ENCODE peak calls at places on chromosomes 6 and 20, in four cellular contexts. M is PC-9, P is astrocyte, V is fibroblast of lung. G is an unnamed sample. For H3K27me3, the result is how much of the 10 kb centered on the place peaks cover.

GRCh38 chr20:1894951-1895673 is at the start of gene SIRPA:
- DNase-seq in V (peak), P (peak), M (no peak), G (peak)

GRCh38 chr6:138785980-138786379 is 9.9 kb upstream of the ECT2L start:
- DNase-seq in M (no peak), V (no peak), P (peak), G (no peak)

GRCh38 chr6:38176797-38177751 is 357.5 kb downstream of the ZFAND3 start:
- DNase-seq in V (no peak), P (no peak), M (no peak), G (no peak)

GRCh38 chr6:45483021-45483420 is 105.3 kb upstream of the SUPT3H start:
- DNase-seq in P (peak), V (peak), M (no peak), G (no peak)

GRCh38 chr6:3455121-3455489 is 1.7 kb downstream of the SLC22A23 start:
- DNase-seq in V (no peak), P (no peak), M (no peak), G (no peak)

GRCh38 chr6:157830354-157831017 is 7.4 kb downstream of the SNX9 start:
- DNase-seq in P (peak), V (no peak), M (no peak), G (no peak)

GRCh38 chr6:129635396-129636164 is 74.4 kb downstream of the ARHGAP18 start:
- DNase-seq in P (peak), V (peak), M (no peak), G (no peak)

GRCh38 chr6:100084301-100085161 is 90.5 kb upstream of the MCHR2 start:
- DNase-seq in P (peak), V (peak), M (no peak), G (no peak)

GRCh38 chr6:107618672-107619071 is 128.8 kb downstream of the SOBP start:
- DNase-seq in M (peak), P (no peak), V (no peak), G (no peak)

GRCh38 chr20:63857751-63858392 is 3.4 kb upstream of the ABHD16B start:
- DNase-seq in M (no peak), P (no peak), V (peak), G (no peak)

GRCh38 chr6:125415921-125416320 is 114.2 kb upstream of the HDDC2 start:
- DNase-seq in M (no peak), V (peak), P (peak), G (peak)

GRCh38 chr6:21149460-21149859 is 444.1 kb upstream of the SOX4 start:
- DNase-seq in M (no peak), V (no peak), P (peak), G (no peak)

GRCh38 chr20:32678948-32679347 is 5.2 kb upstream of the C20orf203 start:
- DNase-seq in V (peak), M (no peak), P (peak), G (no peak)

GRCh38 chr6:170048615-170049256 is 242.1 kb downstream of the DLL1 start:
- DNase-seq in M (no peak), V (peak), P (no peak), G (no peak)

GRCh38 chr6:169345198-169345597 is 91.6 kb upstream of the THBS2 start:
- DNase-seq in V (peak), M (no peak), P (no peak), G (no peak)

GRCh38 chr6:15254074-15254975 is 8.5 kb downstream of the JARID2 start:
- DNase-seq in V (peak), M (no peak), P (no peak), G (no peak)

GRCh38 chr6:25882066-25882496 is 8.0 kb upstream of the SLC17A3 start:
- DNase-seq in P (no peak), V (no peak), M (no peak), G (no peak)

DNA sequence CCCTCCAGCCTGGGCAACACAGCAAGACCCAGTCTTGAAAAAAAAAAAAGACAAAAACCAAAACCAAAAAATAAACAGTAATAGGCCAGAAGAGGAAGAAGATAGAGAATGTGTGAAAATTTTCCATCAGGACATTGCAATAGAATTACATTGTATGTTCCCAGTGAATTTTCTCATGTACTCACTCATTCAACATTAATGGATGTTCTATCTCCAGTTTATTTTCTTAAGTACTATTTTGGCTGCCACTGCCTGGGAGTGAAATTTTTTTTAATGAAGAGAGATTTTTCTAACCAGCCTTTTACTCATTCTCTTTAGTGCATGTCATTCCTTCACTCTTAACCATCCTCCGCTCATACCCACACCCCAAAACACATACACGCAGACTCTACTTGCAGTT is 282.8 kb downstream of the ALDH8A1 start:
- DNase-seq in P (peak), M (no peak), V (peak), G (no peak)
- H3K27ac ChIP-seq in P (no peak), M (no peak), V (no peak), G (no peak)

GRCh38 chr20:46789339-46789984 is 80.0 kb downstream of the SLC2A10 start:
- DNase-seq in V (no peak), M (no peak), P (no peak), G (no peak)

GRCh38 chr20:46784450-46785127 is 75.1 kb downstream of the SLC2A10 start:
- DNase-seq in V (peak), P (peak), M (no peak), G (no peak)

GRCh38 chr20:46786566-46786965 is 77.1 kb downstream of the SLC2A10 start:
- DNase-seq in M (no peak), P (no peak), V (no peak), G (no peak)

GRCh38 chr20:46785958-46786357 is 76.5 kb downstream of the SLC2A10 start:
- DNase-seq in M (no peak), V (no peak), P (no peak), G (no peak)

DNA sequence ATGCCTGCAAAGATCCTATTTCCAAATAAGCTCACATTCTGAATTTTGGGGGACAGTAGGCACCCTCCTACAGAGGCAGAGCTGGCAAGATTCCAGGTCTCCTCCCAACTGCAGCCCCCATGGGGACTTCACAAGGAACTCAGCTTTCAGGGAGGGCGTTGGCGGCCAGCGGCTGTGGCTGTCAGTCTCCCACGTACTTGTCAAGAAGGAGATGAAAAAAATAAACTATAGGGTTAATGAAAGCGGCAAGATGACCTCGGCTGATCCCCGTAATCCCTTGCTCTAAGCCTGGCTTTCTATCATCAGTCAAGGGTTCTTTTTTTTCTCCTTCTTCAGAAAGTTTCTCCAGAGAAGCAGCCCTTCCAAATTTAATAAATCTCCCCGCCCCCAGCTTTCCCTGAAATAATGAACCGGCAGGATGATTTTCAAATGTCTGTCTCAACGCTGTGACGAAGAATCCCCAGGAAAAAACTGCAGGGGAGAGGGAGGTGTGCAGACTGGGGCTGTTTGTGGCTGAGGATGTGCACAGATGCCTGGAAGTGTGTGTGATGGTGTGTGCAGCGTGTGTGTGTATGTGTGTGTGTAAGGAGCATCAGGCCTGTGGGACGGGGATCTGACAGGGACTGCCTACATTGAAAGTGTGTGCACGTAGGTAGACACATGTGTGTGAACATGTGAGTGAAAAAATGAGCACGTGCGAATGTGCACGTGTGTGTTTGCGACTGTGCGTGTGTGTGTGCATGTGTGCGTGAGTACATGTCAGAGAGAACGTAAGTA is 78.7 kb downstream of the SLC2A10 start:
- DNase-seq in P (no peak), V (no peak), M (no peak), G (no peak)
- H3K27me3 ChIP-seq in P (under half), V (under half), M (under half), G (under half)

GRCh38 chr6:105317607-105318533 is 85.0 kb downstream of the PREP start:
- DNase-seq in V (no peak), P (no peak), M (peak), G (peak)
- TF ChIP-seq CTCF in V (no peak), P (peak), M (peak), G (peak)

DNA sequence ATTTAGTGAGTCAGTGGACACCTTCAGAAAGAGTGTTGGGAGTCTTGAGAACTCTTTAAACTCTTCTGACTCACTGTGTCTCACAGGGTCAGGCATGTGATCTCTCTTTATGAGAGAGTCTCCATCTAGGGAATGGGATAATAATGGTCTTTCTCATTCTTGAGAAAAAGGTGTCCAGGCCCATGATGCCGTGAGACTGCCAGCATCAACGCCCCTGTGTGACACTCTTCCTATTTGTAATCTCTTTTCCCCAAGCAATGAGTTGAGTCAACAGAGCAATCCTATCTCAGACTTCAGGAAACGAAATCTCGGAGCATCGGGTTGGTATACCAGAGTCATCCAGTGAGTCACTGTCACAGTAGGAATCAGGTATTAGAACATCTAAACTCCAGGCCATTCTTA is 82.3 kb upstream of the BMP2 start:
- DNase-seq in V (no peak), M (no peak), P (peak), G (peak)
- H3K27ac ChIP-seq in V (no peak), M (peak), P (peak), G (peak)

DNA sequence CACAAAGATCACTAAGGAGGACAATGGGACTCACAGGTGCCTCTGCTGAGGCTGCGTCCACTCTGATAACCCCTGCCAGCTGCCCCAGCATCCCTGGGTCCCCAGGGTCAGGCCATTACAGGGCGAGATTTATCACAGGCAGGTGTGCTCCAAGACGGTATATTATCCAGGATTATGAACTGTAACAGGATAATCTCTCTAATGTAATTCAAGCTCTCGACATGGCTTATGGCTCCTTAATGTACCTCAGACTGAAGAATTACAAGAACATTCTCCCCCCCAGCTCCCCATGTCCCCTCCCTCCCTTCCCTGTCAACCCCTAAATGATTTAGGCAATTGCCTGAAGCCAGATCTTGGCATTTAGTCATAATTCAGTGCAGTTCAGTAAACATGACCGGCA is 86.7 kb downstream of the NCR2 start:
- DNase-seq in M (no peak), P (no peak), V (no peak), G (no peak)
- H3K27me3 ChIP-seq in M (under half), P (half or more), V (under half), G (half or more)

GRCh38 chr6:118288355-118289124 is 259.6 kb upstream of the PLN start:
- DNase-seq in V (peak), M (no peak), P (peak), G (no peak)
- TF ChIP-seq CTCF in V (peak), M (no peak), P (no peak), G (no peak)

GRCh38 chr20:38072885-38073284 is 39.3 kb downstream of the RPRD1B start:
- DNase-seq in V (no peak), M (no peak), P (no peak), G (no peak)

GRCh38 chr20:38067717-38068365 is 34.3 kb downstream of the RPRD1B start:
- DNase-seq in M (no peak), V (no peak), P (no peak), G (no peak)

GRCh38 chr20:38075161-38075998 is 41.8 kb downstream of the RPRD1B start:
- DNase-seq in P (peak), V (peak), M (no peak), G (no peak)

GRCh38 chr20:38076548-38076947 is 43.0 kb downstream of the RPRD1B start:
- DNase-seq in P (no peak), V (no peak), M (no peak), G (no peak)

GRCh38 chr20:38073307-38074010 is 39.9 kb downstream of the RPRD1B start:
- DNase-seq in M (peak), P (peak), V (peak), G (peak)
- H3K27ac ChIP-seq in M (peak), P (peak), V (peak), G (no peak)

G was measured in foreskin keratinocyte.